ENCODE peak calls at places on chromosomes 13 and 19, in eight cellular contexts. One of them, this sample, is unnamed.

GRCh38 chr19:46299004-46299509 is 2.2 kb downstream of the HIF3A start:
- DNase-seq in substantia nigra: peak
- DNase-seq in bronchial epithelial cell: peak
- DNase-seq in cardiac fibroblast: peak
- DNase-seq in stimulated activated CD4-positive, alpha-beta T cell treated with anti-CD3 and anti-CD28 coated beads, TNF-alpha, amount 100 ng/mL, for 48 hours: no peak
- DNase-seq in endothelial cell: no peak
- DNase-seq in NB4: no peak
- DNase-seq in SW480: peak
- DNase-seq in this sample: peak

GRCh38 chr13:83880275-83881027 is 1.8 kb downstream of the SLITRK1 start:
- DNase-seq in bronchial epithelial cell: no peak
- DNase-seq in stimulated activated CD4-positive, alpha-beta T cell treated with anti-CD3 and anti-CD28 coated beads, TNF-alpha, amount 100 ng/mL, for 48 hours: no peak
- DNase-seq in NB4: no peak
- DNase-seq in substantia nigra: peak
- DNase-seq in cardiac fibroblast: no peak
- DNase-seq in SW480: no peak
- DNase-seq in endothelial cell: no peak
- DNase-seq in this sample: peak

GRCh38 chr13:113078895-113079720 is 26.5 kb upstream of the F7 start:
- DNase-seq in cardiac fibroblast: no peak
- DNase-seq in NB4: peak
- DNase-seq in stimulated activated CD4-positive, alpha-beta T cell treated with anti-CD3 and anti-CD28 coated beads, TNF-alpha, amount 100 ng/mL, for 48 hours: no peak
- DNase-seq in substantia nigra: peak
- DNase-seq in endothelial cell: no peak
- DNase-seq in bronchial epithelial cell: no peak
- DNase-seq in SW480: no peak
- DNase-seq in this sample: peak

GRCh38 chr19:13881231-13881691 is 4.3 kb downstream of the NANOS3 start:
- DNase-seq in stimulated activated CD4-positive, alpha-beta T cell treated with anti-CD3 and anti-CD28 coated beads, TNF-alpha, amount 100 ng/mL, for 48 hours: no peak
- DNase-seq in NB4: peak
- DNase-seq in bronchial epithelial cell: no peak
- DNase-seq in SW480: peak
- DNase-seq in cardiac fibroblast: no peak
- DNase-seq in endothelial cell: no peak
- DNase-seq in substantia nigra: peak
- DNase-seq in this sample: no peak

GRCh38 chr19:4115050-4115817 is 8.7 kb downstream of the MAP2K2 start:
- DNase-seq in SW480: peak
- DNase-seq in substantia nigra: no peak
- DNase-seq in NB4: peak
- DNase-seq in cardiac fibroblast: no peak
- DNase-seq in stimulated activated CD4-positive, alpha-beta T cell treated with anti-CD3 and anti-CD28 coated beads, TNF-alpha, amount 100 ng/mL, for 48 hours: peak
- DNase-seq in endothelial cell: no peak
- DNase-seq in bronchial epithelial cell: no peak
- DNase-seq in this sample: no peak

GRCh38 chr13:93724187-93724586 is 497.6 kb downstream of the GPC6 start:
- DNase-seq in SW480: no peak
- DNase-seq in bronchial epithelial cell: no peak
- DNase-seq in cardiac fibroblast: no peak
- DNase-seq in endothelial cell: no peak
- DNase-seq in NB4: no peak
- DNase-seq in stimulated activated CD4-positive, alpha-beta T cell treated with anti-CD3 and anti-CD28 coated beads, TNF-alpha, amount 100 ng/mL, for 48 hours: no peak
- DNase-seq in substantia nigra: no peak
- DNase-seq in this sample: no peak

GRCh38 chr19:30178721-30179402 is 193.3 kb upstream of the ZNF536 start:
- DNase-seq in bronchial epithelial cell: no peak
- DNase-seq in NB4: no peak
- DNase-seq in endothelial cell: no peak
- DNase-seq in substantia nigra: no peak
- DNase-seq in SW480: no peak
- DNase-seq in stimulated activated CD4-positive, alpha-beta T cell treated with anti-CD3 and anti-CD28 coated beads, TNF-alpha, amount 100 ng/mL, for 48 hours: no peak
- DNase-seq in cardiac fibroblast: no peak
- DNase-seq in this sample: no peak

GRCh38 chr13:39378293-39378692 is 224.7 kb downstream of the LHFPL6 start:
- DNase-seq in stimulated activated CD4-positive, alpha-beta T cell treated with anti-CD3 and anti-CD28 coated beads, TNF-alpha, amount 100 ng/mL, for 48 hours: no peak
- DNase-seq in substantia nigra: no peak
- DNase-seq in bronchial epithelial cell: no peak
- DNase-seq in cardiac fibroblast: no peak
- DNase-seq in NB4: no peak
- DNase-seq in SW480: no peak
- DNase-seq in endothelial cell: no peak
- DNase-seq in this sample: no peak

GRCh38 chr13:52827839-52828238 is 20.6 kb downstream of the PCDH8 start:
- DNase-seq in substantia nigra: no peak
- DNase-seq in cardiac fibroblast: no peak
- DNase-seq in endothelial cell: no peak
- DNase-seq in NB4: no peak
- DNase-seq in SW480: no peak
- DNase-seq in bronchial epithelial cell: no peak
- DNase-seq in stimulated activated CD4-positive, alpha-beta T cell treated with anti-CD3 and anti-CD28 coated beads, TNF-alpha, amount 100 ng/mL, for 48 hours: no peak
- DNase-seq in this sample: no peak

GRCh38 chr19:14072535-14073231 is at the start of gene MISP3:
- DNase-seq in stimulated activated CD4-positive, alpha-beta T cell treated with anti-CD3 and anti-CD28 coated beads, TNF-alpha, amount 100 ng/mL, for 48 hours: no peak
- DNase-seq in endothelial cell: no peak
- DNase-seq in NB4: peak
- DNase-seq in cardiac fibroblast: peak
- DNase-seq in bronchial epithelial cell: no peak
- DNase-seq in substantia nigra: peak
- DNase-seq in SW480: peak
- DNase-seq in this sample: no peak

GRCh38 chr13:31793246-31793645 is 53.9 kb downstream of the RXFP2 start:
- DNase-seq in NB4: no peak
- DNase-seq in endothelial cell: no peak
- DNase-seq in SW480: no peak
- DNase-seq in cardiac fibroblast: peak
- DNase-seq in bronchial epithelial cell: no peak
- DNase-seq in stimulated activated CD4-positive, alpha-beta T cell treated with anti-CD3 and anti-CD28 coated beads, TNF-alpha, amount 100 ng/mL, for 48 hours: no peak
- DNase-seq in substantia nigra: no peak
- DNase-seq in this sample: no peak

GRCh38 chr19:54124393-54124792 is 8.8 kb downstream of the PRPF31 start:
- DNase-seq in bronchial epithelial cell: no peak
- DNase-seq in NB4: no peak
- DNase-seq in substantia nigra: no peak
- DNase-seq in cardiac fibroblast: no peak
- DNase-seq in SW480: no peak
- DNase-seq in stimulated activated CD4-positive, alpha-beta T cell treated with anti-CD3 and anti-CD28 coated beads, TNF-alpha, amount 100 ng/mL, for 48 hours: no peak
- DNase-seq in endothelial cell: no peak
- DNase-seq in this sample: no peak

GRCh38 chr19:48933382-48933932 is at the start of gene DHDH:
- DNase-seq in endothelial cell: peak
- DNase-seq in NB4: peak
- DNase-seq in substantia nigra: peak
- DNase-seq in SW480: peak
- DNase-seq in cardiac fibroblast: peak
- DNase-seq in bronchial epithelial cell: peak
- DNase-seq in stimulated activated CD4-positive, alpha-beta T cell treated with anti-CD3 and anti-CD28 coated beads, TNF-alpha, amount 100 ng/mL, for 48 hours: peak
- DNase-seq in this sample: no peak

GRCh38 chr19:3270908-3271307 is 46.4 kb downstream of the CELF5 start:
- DNase-seq in NB4: peak
- DNase-seq in stimulated activated CD4-positive, alpha-beta T cell treated with anti-CD3 and anti-CD28 coated beads, TNF-alpha, amount 100 ng/mL, for 48 hours: peak
- DNase-seq in SW480: peak
- DNase-seq in cardiac fibroblast: peak
- DNase-seq in bronchial epithelial cell: peak
- DNase-seq in substantia nigra: no peak
- DNase-seq in endothelial cell: peak
- DNase-seq in this sample: no peak

GRCh38 chr13:40464349-40464748 is 202.1 kb downstream of the FOXO1 start:
- DNase-seq in endothelial cell: no peak
- DNase-seq in stimulated activated CD4-positive, alpha-beta T cell treated with anti-CD3 and anti-CD28 coated beads, TNF-alpha, amount 100 ng/mL, for 48 hours: no peak
- DNase-seq in substantia nigra: no peak
- DNase-seq in SW480: no peak
- DNase-seq in cardiac fibroblast: no peak
- DNase-seq in NB4: no peak
- DNase-seq in bronchial epithelial cell: peak
- DNase-seq in this sample: no peak

GRCh38 chr13:53150568-53150967 is 122.0 kb downstream of the OLFM4 start:
- DNase-seq in stimulated activated CD4-positive, alpha-beta T cell treated with anti-CD3 and anti-CD28 coated beads, TNF-alpha, amount 100 ng/mL, for 48 hours: no peak
- DNase-seq in NB4: no peak
- DNase-seq in cardiac fibroblast: no peak
- DNase-seq in endothelial cell: no peak
- DNase-seq in substantia nigra: no peak
- DNase-seq in bronchial epithelial cell: peak
- DNase-seq in SW480: peak
- DNase-seq in this sample: no peak

GRCh38 chr13:89568276-89568675 is 1779.2 kb upstream of the MIR17HG start:
- DNase-seq in NB4: no peak
- DNase-seq in cardiac fibroblast: no peak
- DNase-seq in endothelial cell: no peak
- DNase-seq in substantia nigra: no peak
- DNase-seq in bronchial epithelial cell: peak
- DNase-seq in stimulated activated CD4-positive, alpha-beta T cell treated with anti-CD3 and anti-CD28 coated beads, TNF-alpha, amount 100 ng/mL, for 48 hours: no peak
- DNase-seq in SW480: no peak
- DNase-seq in this sample: no peak

GRCh38 chr13:51541809-51542258 is 42.4 kb upstream of the WDFY2 start:
- DNase-seq in substantia nigra: no peak
- DNase-seq in NB4: no peak
- DNase-seq in SW480: no peak
- DNase-seq in bronchial epithelial cell: no peak
- DNase-seq in cardiac fibroblast: no peak
- DNase-seq in stimulated activated CD4-positive, alpha-beta T cell treated with anti-CD3 and anti-CD28 coated beads, TNF-alpha, amount 100 ng/mL, for 48 hours: no peak
- DNase-seq in endothelial cell: no peak
- DNase-seq in this sample: no peak